ENCODE peak calls at places on chromosomes 2 and 18, in four cellular contexts. B is endodermal cell, S is progenitor cell of endocrine pancreas, C is mammary epithelial cell. E is an unnamed sample.
A peak's percentile ranks its signal among the peaks of the same experiment; 100 is the strongest.

GRCh38 chr2:156181208-156181607 is 151.3 kb downstream of the NR4A2 start:
- DNase-seq in B (no peak), S (no peak), C (peak; percentile 15), E (no peak)

GRCh38 chr2:9191044-9191481 is 15.5 kb upstream of the ASAP2 start:
- DNase-seq in C (peak; percentile 58), B (peak; percentile 72), S (no peak), E (peak; percentile 54)

GRCh38 chr2:173631123-173631450 is 276.4 kb downstream of the CDCA7 start:
- DNase-seq in C (no peak), B (no peak), S (no peak), E (no peak)

GRCh38 chr2:100193334-100193733 is 50.9 kb upstream of the AFF3 start:
- DNase-seq in S (no peak), B (no peak), C (no peak), E (no peak)

GRCh38 chr18:75127143-75128021 is 81.6 kb downstream of the PTGR3 start:
- DNase-seq in B (no peak), C (no peak), S (no peak), E (no peak)

GRCh38 chr2:118565301-118565700 is 282.1 kb downstream of the EN1 start:
- DNase-seq in B (no peak), C (no peak), S (no peak), E (no peak)

GRCh38 chr2:42009657-42010580 is 37.9 kb upstream of the PKDCC start:
- DNase-seq in C (no peak), S (no peak), B (no peak), E (no peak)

GRCh38 chr2:13666582-13667414 is 950.1 kb downstream of the TRIB2 start:
- DNase-seq in B (no peak), C (no peak), S (no peak), E (no peak)

GRCh38 chr2:233091595-233092375 is 31.6 kb downstream of the INPP5D start:
- DNase-seq in B (peak; percentile 26), C (no peak), S (no peak), E (no peak)

GRCh38 chr2:28606986-28607441 is 111.2 kb downstream of the PLB1 start:
- DNase-seq in C (no peak), B (peak; percentile 75), S (no peak), E (no peak)

GRCh38 chr2:200077210-200077650 is 121.8 kb downstream of the MAIP1 start:
- DNase-seq in S (no peak), B (no peak), C (peak; percentile 20), E (peak; percentile 26)

GRCh38 chr2:233553366-233553765 is 13.2 kb downstream of the USP40 start:
- DNase-seq in C (no peak), B (no peak), S (no peak), E (no peak)

GRCh38 chr2:226788881-226789485 is 10.6 kb downstream of the IRS1 start:
- DNase-seq in S (no peak), C (no peak), B (no peak), E (no peak)

GRCh38 chr2:204046145-204046544 is 109.6 kb downstream of the ICOS start:
- DNase-seq in C (no peak), B (no peak), S (no peak), E (no peak)

GRCh38 chr2:119960821-119961220 is 52.1 kb upstream of the EPB41L5 start:
- DNase-seq in S (no peak), C (no peak), B (no peak), E (no peak)

GRCh38 chr2:177501186-177501585 is 108.6 kb downstream of the AGPS start:
- DNase-seq in B (no peak), C (no peak), S (no peak), E (no peak)

GRCh38 chr2:36478999-36479398 is 119.0 kb downstream of the FEZ2 start:
- DNase-seq in C (no peak), S (no peak), B (no peak), E (no peak)

GRCh38 chr2:203811491-203812221 is 55.9 kb upstream of the CTLA4 start:
- DNase-seq in B (no peak), S (no peak), C (peak; percentile 90), E (peak; percentile 85)

GRCh38 chr2:1600191-1601063 is 143.9 kb downstream of the PXDN start:
- DNase-seq in B (peak; percentile 43), S (no peak), C (no peak), E (peak; percentile 54)

GRCh38 chr2:62042400-62042799 is 136.9 kb downstream of the COMMD1 start:
- DNase-seq in C (no peak), S (no peak), B (no peak), E (no peak)

GRCh38 chr18:63648241-63648640 is 4.2 kb upstream of the SERPINB4 start:
- DNase-seq in C (peak; percentile 62), B (no peak), S (no peak), E (peak; percentile 62)

GRCh38 chr2:237966565-237967462 is at the start of gene UBE2F:
- DNase-seq in S (peak; percentile 97), C (peak; percentile 94), B (peak; percentile 99), E (peak; percentile 96)

GRCh38 chr2:43161650-43162542 is 64.5 kb downstream of the ZFP36L2 start:
- DNase-seq in B (no peak), S (no peak), C (no peak), E (no peak)

GRCh38 chr2:24720310-24720709 is 72.9 kb downstream of the PTRHD1 start:
- DNase-seq in C (no peak), S (no peak), B (no peak), E (no peak)

GRCh38 chr2:76311713-76312112 is 601.0 kb upstream of the GCFC2 start:
- DNase-seq in S (no peak), B (no peak), C (no peak), E (no peak)

GRCh38 chr2:224069172-224069571 is 30.1 kb upstream of the SERPINE2 start:
- DNase-seq in B (no peak), C (peak; percentile 21), S (no peak), E (no peak)

DNA sequence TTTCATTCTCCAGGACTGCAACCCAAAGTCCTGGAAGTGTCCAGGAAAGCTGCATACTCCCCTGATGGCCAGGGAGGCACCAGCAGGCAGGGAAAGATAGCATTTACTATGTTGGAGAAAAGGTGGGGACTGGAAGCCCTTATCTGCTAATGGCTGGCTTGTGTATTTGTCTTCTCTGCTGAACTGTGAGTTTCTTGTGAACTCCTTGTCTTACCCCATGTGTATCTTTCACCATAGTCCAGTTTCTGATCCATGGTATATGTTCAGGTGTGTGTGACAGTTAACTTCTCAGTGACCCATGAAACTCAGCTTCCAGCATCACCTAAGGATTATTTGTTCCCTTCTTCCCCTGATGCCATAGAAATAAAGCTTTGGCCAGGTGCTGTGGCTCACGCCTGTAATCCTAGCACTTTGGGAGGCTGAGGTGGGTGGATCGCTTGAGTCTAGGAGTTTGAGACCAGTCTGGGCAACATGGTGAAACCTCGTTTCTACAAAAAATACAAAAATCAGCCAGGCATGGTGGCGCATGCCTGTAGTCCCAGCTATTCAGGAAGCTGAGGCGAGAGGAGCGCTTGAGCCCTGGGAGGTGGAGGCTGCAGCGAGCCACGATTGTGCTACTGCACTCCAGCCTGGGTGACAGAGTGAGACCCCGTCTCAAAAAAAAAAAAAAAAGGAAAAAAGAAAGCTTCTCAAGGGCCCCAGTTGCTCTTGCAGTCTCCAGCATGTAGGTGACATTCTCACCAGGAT is 112.8 kb upstream of the MAP4K3 start:
- DNase-seq in S (no peak), C (no peak), B (peak; percentile 55), E (no peak)
- TF ChIP-seq CTCF in S (peak; percentile 13), C (no peak), B (peak; percentile 48), E (no peak)

GRCh38 chr2:126571403-126571802 is 84.6 kb upstream of the GYPC start:
- DNase-seq in S (no peak), B (no peak), C (no peak), E (no peak)

DNA sequence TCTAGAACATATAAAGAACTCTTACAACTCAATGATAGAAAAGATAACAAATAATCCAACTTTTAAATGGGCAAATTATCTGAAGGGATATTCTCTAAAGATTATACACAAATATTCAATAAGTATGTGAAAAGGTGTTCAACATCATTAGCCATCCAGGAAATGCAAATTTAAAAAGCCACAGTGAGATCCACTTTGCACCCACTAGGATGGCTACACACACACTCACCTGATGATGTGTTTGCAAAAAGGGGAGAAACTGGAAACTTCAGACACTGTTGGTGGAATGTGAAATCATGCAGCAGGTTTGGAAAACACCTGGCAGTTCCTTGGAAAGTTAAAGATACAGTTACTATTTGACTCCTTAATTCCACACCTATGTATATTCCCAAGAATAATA is 87.2 kb upstream of the GYPC start:
- DNase-seq in S (no peak), C (no peak), B (no peak), E (no peak)
- TF ChIP-seq CTCF in S (no peak), C (no peak), B (no peak), E (no peak)

GRCh38 chr2:70412294-70413075 is 110.6 kb upstream of the FAM136A start:
- DNase-seq in B (no peak), S (no peak), C (no peak), E (no peak)
- TF ChIP-seq CTCF in B (no peak), S (no peak), C (no peak), E (no peak)

GRCh38 chr2:202104286-202104870 is 31.3 kb downstream of the KIAA2012 start:
- DNase-seq in S (peak; percentile 29), C (peak; percentile 57), B (peak; percentile 94), E (peak; percentile 69)
- TF ChIP-seq CTCF in S (peak; percentile 77), C (peak; percentile 76), B (peak; percentile 99), E (peak; percentile 55)

DNA sequence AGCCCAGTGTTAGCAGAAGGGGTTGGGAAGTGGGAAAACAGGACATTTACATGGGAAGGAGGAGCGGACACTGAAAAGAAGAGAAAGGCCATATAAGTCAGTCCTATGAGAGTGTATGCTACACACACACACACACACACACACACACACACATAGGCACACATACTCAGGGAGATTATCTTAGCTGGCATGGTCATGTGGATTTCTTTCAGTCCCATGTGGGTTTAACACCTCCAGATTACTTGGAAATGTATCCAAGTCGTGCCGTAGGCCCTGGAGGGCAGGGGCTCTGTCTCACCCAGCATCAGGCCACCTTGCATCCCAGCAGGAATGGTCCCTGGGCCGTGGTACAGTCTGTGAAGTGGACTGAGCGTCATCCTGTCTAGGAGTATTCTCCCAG is 113.3 kb upstream of the CAPN13 start:
- DNase-seq in S (no peak), B (no peak), C (no peak), E (no peak)
- TF ChIP-seq CTCF in S (no peak), B (no peak), C (no peak), E (no peak)

GRCh38 chr2:187299122-187299906 is 148.7 kb downstream of the CALCRL start:
- DNase-seq in B (peak; percentile 55), C (no peak), S (no peak), E (peak; percentile 47)
- TF ChIP-seq CTCF in B (peak; percentile 52), C (peak; percentile 59), S (no peak), E (peak; percentile 48)

DNA sequence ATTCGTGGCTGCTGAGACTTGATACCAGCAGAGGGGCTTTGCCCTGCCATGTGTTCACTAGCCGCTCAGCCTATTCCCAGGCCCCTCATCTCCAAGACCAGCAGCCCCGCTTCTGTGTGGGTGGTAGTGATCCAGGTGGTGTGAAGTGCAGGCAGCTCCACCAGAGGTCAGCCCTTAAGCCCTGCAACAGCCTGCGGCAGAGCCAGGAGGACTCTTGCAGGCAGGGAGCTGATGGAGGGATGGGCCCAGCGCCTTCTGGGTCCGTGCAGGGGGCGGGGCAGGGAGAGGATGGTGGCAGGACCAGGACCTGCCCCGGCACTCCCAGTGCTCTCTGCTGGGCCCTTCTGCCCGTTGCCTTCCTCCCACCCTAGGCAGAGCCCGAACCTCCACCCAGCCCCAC is 162.0 kb downstream of the SH3BP4 start:
- DNase-seq in C (no peak), B (peak; percentile 91), S (no peak), E (no peak)
- TF ChIP-seq CTCF in C (no peak), B (peak; percentile 70), S (peak; percentile 25), E (no peak)

E was measured in MCF 10A.